ENCODE peak calls at places on chromosomes 5 and 9, in five cellular contexts. A is CD8-positive, alpha-beta T cell; U is activated effector memory CD4-positive, alpha-beta T cell treated with Interleukin-2 at 50 U/mL for 16 hours; D is Right ventricle myocardium inferior; C is HCEC 1CT. T is an unnamed sample.
A peak's percentile ranks its signal among the peaks of the same experiment; 100 is the strongest.

GRCh38 chr9:114902773-114903589 is 27.4 kb downstream of the TNFSF8 start:
- DNase-seq in A (no peak), U (no peak), D (no peak), C (no peak), T (peak; percentile 59)

GRCh38 chr9:109452761-109453160 is 45.3 kb downstream of the PTPN3 start:
- DNase-seq in A (no peak), U (no peak), D (no peak), C (no peak), T (peak; percentile 72)

GRCh38 chr9:114047717-114048116 is 30.4 kb downstream of the AMBP start:
- DNase-seq in A (no peak), U (no peak), D (no peak), C (no peak), T (peak; percentile 8)

GRCh38 chr5:137932800-137933199 is 43.5 kb downstream of the PKD2L2 start:
- DNase-seq in A (no peak), U (no peak), D (no peak), C (no peak), T (no peak)

GRCh38 chr5:73435640-73436534 is 12.7 kb downstream of the FOXD1 start:
- DNase-seq in A (no peak), U (no peak), D (no peak), C (no peak), T (no peak)

GRCh38 chr9:36871606-36872005 is 162.5 kb downstream of the PAX5 start:
- DNase-seq in A (no peak), U (no peak), D (peak; percentile 35), C (no peak), T (no peak)

GRCh38 chr5:55226027-55226933 is 835 bp downstream of the MCIDAS start:
- DNase-seq in A (no peak), U (no peak), D (peak; percentile 65), C (peak; percentile 24), T (peak; percentile 81)

GRCh38 chr5:93145767-93146166 is 435.3 kb downstream of the NR2F1-AS1 start:
- DNase-seq in A (no peak), U (no peak), D (no peak), C (no peak), T (peak; percentile 16)

GRCh38 chr5:56829137-56829536 is 13.8 kb downstream of the MAP3K1 start:
- DNase-seq in A (peak; percentile 28), U (peak; percentile 41), D (no peak), C (no peak), T (no peak)

GRCh38 chr5:27947088-27947487 is 908.7 kb upstream of the CDH9 start:
- DNase-seq in A (no peak), U (no peak), D (no peak), C (no peak), T (no peak)

GRCh38 chr5:31157719-31158118 is 35.8 kb upstream of the CDH6 start:
- DNase-seq in A (no peak), U (no peak), D (no peak), C (no peak), T (no peak)

GRCh38 chr5:5209510-5210286 is 69.6 kb downstream of the ADAMTS16 start:
- DNase-seq in A (no peak), U (no peak), D (no peak), C (no peak), T (no peak)

GRCh38 chr9:34437006-34437925 is 21.1 kb downstream of the FAM219A start:
- DNase-seq in A (peak; percentile 38), U (peak; percentile 21), D (no peak), C (peak; percentile 57), T (peak; percentile 63)

GRCh38 chr9:32581512-32582143 is 8.7 kb upstream of the NDUFB6 start:
- DNase-seq in A (no peak), U (no peak), D (no peak), C (peak; percentile 54), T (peak; percentile 58)